ENCODE peak calls at places on chromosomes 12 and 14, in five cellular contexts. One of them, this sample, is unnamed.

GRCh38 chr14:67426983-67427601 is 15.1 kb upstream of the PLEK2 start:
- DNase-seq in RWPE2: no peak
- DNase-seq in AG04450: peak; percentile 45
- DNase-seq in endothelial cell of umbilical vein: peak; percentile 67
- DNase-seq in foreskin fibroblast: peak; percentile 88
- DNase-seq in this sample: peak; percentile 48

GRCh38 chr14:96997996-96998395 is 200.8 kb downstream of the VRK1 start:
- DNase-seq in RWPE2: no peak
- DNase-seq in AG04450: no peak
- DNase-seq in endothelial cell of umbilical vein: no peak
- DNase-seq in foreskin fibroblast: no peak
- DNase-seq in this sample: no peak

GRCh38 chr12:109099426-109100020 is 2.1 kb downstream of the UNG start:
- DNase-seq in RWPE2: no peak
- DNase-seq in AG04450: no peak
- DNase-seq in endothelial cell of umbilical vein: no peak
- DNase-seq in foreskin fibroblast: peak; percentile 24
- DNase-seq in this sample: no peak

GRCh38 chr12:66107451-66107915 is 23.1 kb downstream of the LLPH start:
- DNase-seq in RWPE2: peak; percentile 56
- DNase-seq in AG04450: peak; percentile 88
- DNase-seq in endothelial cell of umbilical vein: peak; percentile 89
- DNase-seq in foreskin fibroblast: peak; percentile 97
- DNase-seq in this sample: peak; percentile 94

GRCh38 chr14:78921856-78922255 is 751.7 kb downstream of the NRXN3 start:
- DNase-seq in RWPE2: no peak
- DNase-seq in AG04450: peak; percentile 49
- DNase-seq in endothelial cell of umbilical vein: peak; percentile 92
- DNase-seq in foreskin fibroblast: peak; percentile 39
- DNase-seq in this sample: peak; percentile 56

GRCh38 chr14:75310295-75311059 is 31.8 kb downstream of the FOS start:
- DNase-seq in RWPE2: no peak
- DNase-seq in AG04450: peak; percentile 63
- DNase-seq in endothelial cell of umbilical vein: peak; percentile 90
- DNase-seq in foreskin fibroblast: peak; percentile 73
- DNase-seq in this sample: no peak

GRCh38 chr14:91352101-91352500 is 65.5 kb downstream of the CCDC88C start:
- DNase-seq in RWPE2: peak; percentile 58
- DNase-seq in AG04450: no peak
- DNase-seq in endothelial cell of umbilical vein: no peak
- DNase-seq in foreskin fibroblast: peak; percentile 17
- DNase-seq in this sample: no peak

GRCh38 chr14:52840916-52841315 is 49.5 kb upstream of the GNPNAT1 start:
- DNase-seq in RWPE2: no peak
- DNase-seq in AG04450: peak; percentile 13
- DNase-seq in endothelial cell of umbilical vein: no peak
- DNase-seq in foreskin fibroblast: peak; percentile 91
- DNase-seq in this sample: no peak

GRCh38 chr12:19967486-19967885 is 400.9 kb upstream of the PDE3A start:
- DNase-seq in RWPE2: no peak
- DNase-seq in AG04450: peak; percentile 51
- DNase-seq in endothelial cell of umbilical vein: peak; percentile 85
- DNase-seq in foreskin fibroblast: peak; percentile 92
- DNase-seq in this sample: peak; percentile 36

GRCh38 chr12:100794441-100795192 is at the start of gene ANO4:
- DNase-seq in RWPE2: no peak
- DNase-seq in AG04450: no peak
- DNase-seq in endothelial cell of umbilical vein: no peak
- DNase-seq in foreskin fibroblast: peak; percentile 56
- DNase-seq in this sample: no peak

GRCh38 chr12:47812797-47813490 is 6.8 kb downstream of the HDAC7 start:
- DNase-seq in RWPE2: peak; percentile 91
- DNase-seq in AG04450: no peak
- DNase-seq in endothelial cell of umbilical vein: peak; percentile 87
- DNase-seq in foreskin fibroblast: peak; percentile 96
- DNase-seq in this sample: no peak

GRCh38 chr12:47811581-47812484 is 7.9 kb downstream of the HDAC7 start:
- DNase-seq in RWPE2: no peak
- DNase-seq in AG04450: no peak
- DNase-seq in endothelial cell of umbilical vein: peak; percentile 83
- DNase-seq in foreskin fibroblast: peak; percentile 86
- DNase-seq in this sample: no peak

GRCh38 chr12:47811070-47811391 is 8.7 kb downstream of the HDAC7 start:
- DNase-seq in RWPE2: no peak
- DNase-seq in AG04450: no peak
- DNase-seq in endothelial cell of umbilical vein: no peak
- DNase-seq in foreskin fibroblast: no peak
- DNase-seq in this sample: no peak

GRCh38 chr12:47814539-47815170 is 5.0 kb downstream of the HDAC7 start:
- DNase-seq in RWPE2: no peak
- DNase-seq in AG04450: no peak
- DNase-seq in endothelial cell of umbilical vein: no peak
- DNase-seq in foreskin fibroblast: no peak
- DNase-seq in this sample: no peak

DNA sequence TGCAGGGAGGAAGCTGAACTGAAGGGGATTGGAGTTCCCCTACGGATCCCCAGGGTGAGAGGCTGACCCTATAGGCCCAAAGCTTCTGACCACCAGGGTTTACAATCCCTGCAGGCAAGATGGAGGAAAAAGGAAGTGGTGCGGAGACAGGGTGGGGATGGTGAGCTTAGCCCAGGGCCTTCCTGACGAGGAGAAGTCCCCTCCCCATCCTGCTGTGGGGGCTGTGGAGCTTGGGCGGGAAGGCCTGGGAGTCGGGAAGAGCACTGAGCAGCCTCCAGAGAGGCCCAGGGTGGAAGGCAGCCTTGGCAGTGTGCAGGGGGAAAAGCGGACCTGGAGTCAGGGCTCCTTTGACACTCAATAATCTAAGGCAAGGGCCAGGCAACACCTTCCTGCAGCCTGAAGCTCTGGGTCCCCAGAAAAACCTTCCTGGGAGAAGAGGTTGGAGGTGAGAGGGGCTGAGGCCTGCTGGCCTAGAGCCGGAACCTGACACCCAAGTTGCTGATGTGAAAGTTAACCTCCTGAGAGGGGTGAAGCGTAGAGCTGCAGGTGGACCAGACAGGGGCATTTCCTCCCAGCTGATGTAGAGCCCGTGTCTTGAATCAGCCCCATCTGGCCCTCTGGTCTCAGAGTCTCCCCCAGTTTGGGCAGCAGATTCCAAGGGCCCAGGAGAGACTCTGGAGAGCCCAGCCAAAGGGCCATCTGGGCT is 6.1 kb downstream of the HDAC7 start:
- DNase-seq in RWPE2: no peak
- DNase-seq in AG04450: no peak
- DNase-seq in endothelial cell of umbilical vein: peak; percentile 55
- DNase-seq in foreskin fibroblast: peak; percentile 38
- DNase-seq in this sample: no peak
- H3K4me3 ChIP-seq in RWPE2: no peak overlapping the region
- H3K4me3 ChIP-seq in AG04450: peak overlapping the region; percentile 44
- H3K4me3 ChIP-seq in endothelial cell of umbilical vein: peak overlapping the region; percentile 2
- H3K4me3 ChIP-seq in foreskin fibroblast: peak overlapping the region; percentile 56
- H3K4me3 ChIP-seq in this sample: peak overlapping the region; percentile 38

GRCh38 chr14:86141966-86142365 is 612.0 kb downstream of the FLRT2 start:
- DNase-seq in RWPE2: no peak
- DNase-seq in AG04450: no peak
- DNase-seq in endothelial cell of umbilical vein: peak; percentile 4
- DNase-seq in foreskin fibroblast: no peak
- DNase-seq in this sample: no peak

DNA sequence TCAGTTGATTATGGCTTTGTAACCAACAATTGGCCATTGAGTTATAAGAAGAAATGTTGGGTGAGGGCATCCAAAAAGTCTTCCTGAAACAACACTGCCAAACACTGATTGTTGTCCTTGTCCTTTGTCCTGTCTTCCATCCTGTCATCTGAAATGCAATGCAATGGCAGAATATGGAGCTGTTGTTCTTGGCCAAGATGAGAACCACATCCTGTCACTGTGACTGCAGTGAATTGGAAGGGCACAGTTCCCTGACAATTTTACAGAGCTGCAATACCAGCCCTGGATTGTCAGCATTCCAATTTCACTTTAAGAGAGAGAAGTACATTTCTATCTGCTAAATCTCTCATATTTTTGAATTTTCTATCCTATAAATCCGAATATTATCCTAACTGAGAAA is 613.3 kb downstream of the FLRT2 start:
- DNase-seq in RWPE2: no peak
- DNase-seq in AG04450: no peak
- DNase-seq in endothelial cell of umbilical vein: no peak
- DNase-seq in foreskin fibroblast: no peak
- DNase-seq in this sample: no peak
- TF ChIP-seq CTCF in RWPE2: no peak
- TF ChIP-seq CTCF in AG04450: no peak
- TF ChIP-seq CTCF in endothelial cell of umbilical vein: no peak
- TF ChIP-seq CTCF in foreskin fibroblast: no peak
- TF ChIP-seq CTCF in this sample: no peak

GRCh38 chr14:81471062-81471461 is 62.6 kb downstream of the SEL1L start:
- DNase-seq in RWPE2: no peak
- DNase-seq in AG04450: no peak
- DNase-seq in endothelial cell of umbilical vein: no peak
- DNase-seq in foreskin fibroblast: no peak
- DNase-seq in this sample: no peak
- H3K4me3 ChIP-seq in RWPE2: no peak overlapping the region
- H3K4me3 ChIP-seq in AG04450: no peak overlapping the region
- H3K4me3 ChIP-seq in endothelial cell of umbilical vein: no peak overlapping the region
- H3K4me3 ChIP-seq in foreskin fibroblast: no peak overlapping the region
- H3K4me3 ChIP-seq in this sample: no peak overlapping the region

DNA sequence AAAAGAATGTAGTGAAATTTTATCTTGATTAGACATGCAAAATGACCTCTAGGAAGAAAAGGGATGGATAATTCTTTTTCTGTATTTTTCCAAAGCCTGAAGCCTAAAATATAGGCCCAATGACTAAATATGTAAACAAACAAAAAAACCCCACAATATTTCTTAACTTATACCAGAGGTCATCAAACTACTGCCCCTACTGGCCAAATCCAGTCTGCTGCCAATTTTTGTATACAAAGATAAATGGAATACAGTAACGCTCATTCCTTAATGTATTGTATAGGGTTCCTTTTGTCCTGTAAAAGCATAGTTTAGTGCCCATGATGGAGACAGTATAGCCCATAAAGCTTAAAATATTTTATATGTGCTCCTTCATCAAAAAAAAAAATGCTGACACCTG is 145.7 kb upstream of the ALG10 start:
- DNase-seq in RWPE2: no peak
- DNase-seq in AG04450: no peak
- DNase-seq in endothelial cell of umbilical vein: no peak
- DNase-seq in foreskin fibroblast: no peak
- DNase-seq in this sample: no peak
- TF ChIP-seq CTCF in RWPE2: peak; percentile 40
- TF ChIP-seq CTCF in AG04450: no peak
- TF ChIP-seq CTCF in endothelial cell of umbilical vein: no peak
- TF ChIP-seq CTCF in foreskin fibroblast: no peak
- TF ChIP-seq CTCF in this sample: no peak

DNA sequence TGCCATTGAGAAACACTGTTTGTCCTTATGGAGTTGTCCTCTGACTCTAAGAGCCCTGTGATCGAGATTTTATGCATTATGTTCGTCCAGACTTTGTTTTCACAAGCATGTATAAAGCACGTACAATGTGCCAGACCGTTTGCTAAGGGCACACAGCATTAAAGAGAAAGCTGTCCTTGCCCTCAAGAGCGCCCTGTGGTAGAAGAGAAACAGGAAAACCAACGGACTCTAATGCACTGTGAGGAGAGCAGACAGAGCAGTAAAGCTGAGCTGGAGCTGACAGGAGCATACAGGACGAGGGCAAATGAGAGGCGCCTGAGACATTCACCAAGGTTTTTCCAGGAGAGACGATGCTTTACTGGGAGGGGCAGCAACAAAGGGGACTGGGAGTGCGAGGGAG is 66.2 kb upstream of the OVCH1 start:
- DNase-seq in RWPE2: no peak
- DNase-seq in AG04450: no peak
- DNase-seq in endothelial cell of umbilical vein: peak; percentile 30
- DNase-seq in foreskin fibroblast: no peak
- DNase-seq in this sample: no peak
- H3K4me3 ChIP-seq in RWPE2: no peak overlapping the region
- H3K4me3 ChIP-seq in AG04450: no peak overlapping the region
- H3K4me3 ChIP-seq in endothelial cell of umbilical vein: no peak overlapping the region
- H3K4me3 ChIP-seq in foreskin fibroblast: no peak overlapping the region
- H3K4me3 ChIP-seq in this sample: no peak overlapping the region

GRCh38 chr12:42144174-42144423 is 575 bp downstream of the GXYLT1 start:
- DNase-seq in RWPE2: no peak
- DNase-seq in AG04450: no peak
- DNase-seq in endothelial cell of umbilical vein: no peak
- DNase-seq in foreskin fibroblast: no peak
- DNase-seq in this sample: no peak

GRCh38 chr12:42145197-42145549 is 499 bp upstream of the GXYLT1 start:
- DNase-seq in RWPE2: no peak
- DNase-seq in AG04450: no peak
- DNase-seq in endothelial cell of umbilical vein: no peak
- DNase-seq in foreskin fibroblast: no peak
- DNase-seq in this sample: no peak

GRCh38 chr12:42144424-42145196 is at the start of gene GXYLT1:
- DNase-seq in RWPE2: peak; percentile 92
- DNase-seq in AG04450: peak; percentile 76
- DNase-seq in endothelial cell of umbilical vein: peak; percentile 95
- DNase-seq in foreskin fibroblast: peak; percentile 98
- DNase-seq in this sample: peak; percentile 56

GRCh38 chr12:42143401-42144173 is 1.1 kb downstream of the GXYLT1 start:
- DNase-seq in RWPE2: no peak
- DNase-seq in AG04450: no peak
- DNase-seq in endothelial cell of umbilical vein: peak; percentile 54
- DNase-seq in foreskin fibroblast: peak; percentile 39
- DNase-seq in this sample: no peak

GRCh38 chr12:42145552-42146215 is 1.0 kb upstream of the GXYLT1 start:
- DNase-seq in RWPE2: no peak
- DNase-seq in AG04450: no peak
- DNase-seq in endothelial cell of umbilical vein: peak; percentile 6
- DNase-seq in foreskin fibroblast: peak; percentile 23
- DNase-seq in this sample: no peak
- TF ChIP-seq CTCF in RWPE2: no peak
- TF ChIP-seq CTCF in AG04450: no peak
- TF ChIP-seq CTCF in endothelial cell of umbilical vein: no peak
- TF ChIP-seq CTCF in foreskin fibroblast: no peak
- TF ChIP-seq CTCF in this sample: no peak

GRCh38 chr12:45732936-45733335 is 3.4 kb downstream of the ARID2 start:
- DNase-seq in RWPE2: no peak
- DNase-seq in AG04450: no peak
- DNase-seq in endothelial cell of umbilical vein: peak; percentile 46
- DNase-seq in foreskin fibroblast: no peak
- DNase-seq in this sample: no peak

GRCh38 chr12:45731376-45731775 is 1.9 kb downstream of the ARID2 start:
- DNase-seq in RWPE2: no peak
- DNase-seq in AG04450: no peak
- DNase-seq in endothelial cell of umbilical vein: no peak
- DNase-seq in foreskin fibroblast: no peak
- DNase-seq in this sample: no peak

GRCh38 chr12:45730842-45731336 is 1.4 kb downstream of the ARID2 start:
- DNase-seq in RWPE2: no peak
- DNase-seq in AG04450: no peak
- DNase-seq in endothelial cell of umbilical vein: peak; percentile 75
- DNase-seq in foreskin fibroblast: peak; percentile 41
- DNase-seq in this sample: no peak

GRCh38 chr12:45730116-45730841 is 773 bp downstream of the ARID2 start:
- DNase-seq in RWPE2: peak; percentile 45
- DNase-seq in AG04450: no peak
- DNase-seq in endothelial cell of umbilical vein: peak; percentile 69
- DNase-seq in foreskin fibroblast: peak; percentile 68
- DNase-seq in this sample: no peak

GRCh38 chr12:45732250-45732649 is 2.7 kb downstream of the ARID2 start:
- DNase-seq in RWPE2: no peak
- DNase-seq in AG04450: no peak
- DNase-seq in endothelial cell of umbilical vein: peak; percentile 62
- DNase-seq in foreskin fibroblast: peak; percentile 11
- DNase-seq in this sample: no peak
- H3K4me3 ChIP-seq in RWPE2: peak overlapping the region; percentile 69
- H3K4me3 ChIP-seq in AG04450: peak overlapping the region; percentile 88
- H3K4me3 ChIP-seq in endothelial cell of umbilical vein: peak overlapping the region; percentile 92
- H3K4me3 ChIP-seq in foreskin fibroblast: peak overlapping the region; percentile 71
- H3K4me3 ChIP-seq in this sample: peak overlapping the region; percentile 63